ENCODE peak calls at places on chromosomes 3 and 15, in nine cellular contexts. M is hepatocyte, S is fibroblast of villous mesenchyme, C is left lung, I is uterus, G is fibroblast of the aortic adventitia, X is lower leg skin, Y is endothelial cell, H is mammary epithelial cell. W is an unnamed sample.

GRCh38 chr3:128805771-128806170 is 73.6 kb upstream of the ACAD9 start:
- DNase-seq in M (no peak), S (peak; percentile 49), C (no peak), I (no peak), G (no peak), X (no peak), Y (no peak), H (peak; percentile 65), W (no peak)

GRCh38 chr15:62858343-62858742 is 184.2 kb upstream of the TPM1 start:
- DNase-seq in M (no peak), S (no peak), C (no peak), I (no peak), G (no peak), X (no peak), Y (no peak), H (peak; percentile 71), W (no peak)

GRCh38 chr15:88512606-88513005 is 33.9 kb downstream of the DET1 start:
- DNase-seq in M (no peak), S (peak; percentile 57), C (no peak), I (no peak), G (no peak), X (no peak), Y (no peak), H (no peak), W (no peak)

GRCh38 chr3:123871946-123872345 is 12.2 kb downstream of the MYLK start:
- DNase-seq in M (no peak), S (peak; percentile 23), C (no peak), I (no peak), G (peak; percentile 36), X (no peak), Y (no peak), H (peak; percentile 65), W (no peak)

GRCh38 chr3:187014417-187014864 is 84.1 kb downstream of the ST6GAL1 start:
- DNase-seq in M (no peak), S (peak; percentile 11), C (no peak), I (no peak), G (peak; percentile 25), X (no peak), Y (no peak), H (peak; percentile 6), W (no peak)

GRCh38 chr15:64284037-64284436 is 71.9 kb downstream of the CSNK1G1 start:
- DNase-seq in M (no peak), S (peak; percentile 71), C (no peak), I (no peak), G (peak; percentile 76), X (no peak), Y (no peak), H (peak; percentile 33), W (no peak)

GRCh38 chr3:36700537-36701248 is 63.7 kb downstream of the DCLK3 start:
- DNase-seq in M (peak; percentile 75), S (peak; percentile 67), C (peak; percentile 40), I (peak; percentile 29), G (peak; percentile 88), X (no peak), Y (peak; percentile 66), H (peak; percentile 50), W (no peak)

GRCh38 chr3:133964547-133964946 is 65.2 kb downstream of the SLCO2A1 start:
- DNase-seq in M (no peak), S (no peak), C (no peak), I (no peak), G (no peak), X (no peak), Y (no peak), H (peak; percentile 19), W (no peak)

GRCh38 chr3:30368978-30369377 is 237.4 kb upstream of the TGFBR2 start:
- DNase-seq in M (no peak), S (peak; percentile 62), C (no peak), I (no peak), G (peak; percentile 80), X (no peak), Y (no peak), H (no peak), W (no peak)

GRCh38 chr15:26295331-26295730 is 432.2 kb upstream of the ATP10A start:
- DNase-seq in M (no peak), S (no peak), C (no peak), I (no peak), G (no peak), X (no peak), Y (no peak), H (no peak), W (no peak)

GRCh38 chr15:99977945-99978344 is 244.7 kb upstream of the LYSMD4 start:
- DNase-seq in M (no peak), S (no peak), C (no peak), I (no peak), G (no peak), X (no peak), Y (no peak), H (no peak), W (no peak)

GRCh38 chr3:184234224-184234623 is 4.8 kb downstream of the VWA5B2 start:
- DNase-seq in M (peak; percentile 56), S (peak; percentile 67), C (peak; percentile 85), I (peak; percentile 40), G (peak; percentile 80), X (no peak), Y (no peak), H (peak; percentile 89), W (peak; percentile 42)

GRCh38 chr3:171829841-171830559 is 13.1 kb upstream of the TMEM212 start:
- DNase-seq in M (peak; percentile 85), S (peak; percentile 94), C (peak; percentile 78), I (peak; percentile 68), G (peak; percentile 89), X (no peak), Y (peak; percentile 77), H (peak; percentile 83), W (no peak)

GRCh38 chr3:24290596-24290995 is 204.1 kb downstream of the THRB start:
- DNase-seq in M (no peak), S (no peak), C (no peak), I (no peak), G (no peak), X (no peak), Y (no peak), H (no peak), W (no peak)

GRCh38 chr15:62545392-62546227 is 380.5 kb upstream of the C2CD4B start:
- DNase-seq in M (no peak), S (no peak), C (no peak), I (peak; percentile 40), G (peak; percentile 94), X (peak; percentile 74), Y (no peak), H (peak; percentile 13), W (no peak)

GRCh38 chr15:97750071-97750470 is 210.4 kb upstream of the ARRDC4 start:
- DNase-seq in M (no peak), S (no peak), C (no peak), I (no peak), G (no peak), X (no peak), Y (no peak), H (no peak), W (no peak)

GRCh38 chr3:48918388-48919214 is at the start of gene ARIH2:
- DNase-seq in M (peak; percentile 96), S (peak; percentile 95), C (peak; percentile 94), I (peak; percentile 88), G (peak; percentile 92), X (peak; percentile 83), Y (peak; percentile 91), H (peak; percentile 90), W (peak; percentile 71)
- TF ChIP-seq CTCF in M (no peak), S (no peak), C (no peak), I (peak; percentile 13), G (no peak), X (no peak), Y (no peak), H (peak; percentile 19), W (no peak)

GRCh38 chr3:194964809-194965208 is 279.1 kb downstream of the FAM43A start:
- DNase-seq in M (no peak), S (no peak), C (no peak), I (no peak), G (no peak), X (no peak), Y (no peak), H (no peak), W (no peak)
- TF ChIP-seq CTCF in M (no peak), S (peak; percentile 23), C (no peak), I (no peak), G (no peak), X (no peak), Y (no peak), H (peak; percentile 45), W (no peak)

GRCh38 chr3:66198437-66199088 is 22.2 kb upstream of the SLC25A26 start:
- DNase-seq in M (no peak), S (no peak), C (no peak), I (no peak), G (no peak), X (no peak), Y (no peak), H (no peak), W (no peak)

GRCh38 chr3:66195347-66195783 is 25.4 kb upstream of the SLC25A26 start:
- DNase-seq in M (peak; percentile 60), S (peak; percentile 54), C (peak; percentile 37), I (no peak), G (peak; percentile 63), X (no peak), Y (peak; percentile 15), H (peak; percentile 39), W (no peak)

GRCh38 chr3:66199089-66199473 is 21.7 kb upstream of the SLC25A26 start:
- DNase-seq in M (no peak), S (no peak), C (no peak), I (no peak), G (no peak), X (no peak), Y (no peak), H (no peak), W (no peak)

GRCh38 chr3:66200147-66200546 is 20.7 kb upstream of the SLC25A26 start:
- DNase-seq in M (peak; percentile 13), S (no peak), C (no peak), I (no peak), G (no peak), X (no peak), Y (no peak), H (peak; percentile 24), W (no peak)

DNA sequence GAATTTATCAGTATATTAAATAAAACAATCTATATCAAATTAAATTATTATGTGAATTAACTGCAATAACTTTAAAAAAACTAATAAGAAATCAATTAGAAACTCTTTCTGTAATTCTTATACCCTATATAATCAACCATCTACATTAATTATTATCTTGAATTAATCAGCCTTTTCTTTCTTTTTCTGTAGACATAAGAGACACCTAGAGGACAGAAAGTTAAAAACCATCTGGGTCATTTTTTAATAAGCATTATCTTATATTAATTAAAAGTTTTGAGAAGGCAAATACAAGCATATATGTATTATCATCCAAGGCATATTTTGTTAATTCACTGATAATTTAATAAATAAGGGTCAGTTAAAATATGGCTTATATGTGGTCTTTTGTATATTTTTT is 24.2 kb upstream of the SLC25A26 start:
- DNase-seq in M (no peak), S (peak; percentile 17), C (no peak), I (no peak), G (peak; percentile 25), X (no peak), Y (no peak), H (no peak), W (no peak)
- TF ChIP-seq CTCF in M (peak; percentile 65), S (peak; percentile 25), C (peak; percentile 14), I (no peak), G (peak; percentile 25), X (no peak), Y (no peak), H (peak; percentile 19), W (no peak)

DNA sequence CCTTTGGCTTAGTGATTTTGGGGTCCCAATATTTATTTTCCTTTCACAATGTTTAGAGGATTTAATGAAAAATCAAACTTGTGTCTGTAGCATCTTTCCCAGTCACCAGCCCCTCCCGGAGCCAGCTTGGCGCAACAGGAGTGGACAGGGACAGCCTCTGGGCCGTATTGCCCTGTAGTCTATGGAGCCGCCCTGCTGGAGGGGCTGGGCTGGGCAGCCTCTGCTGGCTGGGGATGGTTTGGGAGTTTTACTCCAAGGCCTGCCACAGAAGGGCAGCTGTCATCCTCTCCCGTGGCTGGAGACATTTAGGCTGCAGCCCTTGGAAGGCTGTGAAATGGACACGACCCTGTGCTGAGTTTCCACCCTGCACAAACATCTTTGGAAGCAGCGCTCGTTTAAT is 89.4 kb upstream of the RGMA start:
- DNase-seq in M (no peak), S (no peak), C (no peak), I (no peak), G (no peak), X (no peak), Y (no peak), H (no peak), W (no peak)
- TF ChIP-seq CTCF in M (no peak), S (no peak), C (no peak), I (no peak), G (no peak), X (no peak), Y (peak; percentile 13), H (no peak), W (no peak)